ENCODE peak calls at places on chromosomes 5 and 9, in four cellular contexts. U is fibroblast of lung, H is fibroblast of mammary gland, N is lower lobe of right lung. C is an unnamed sample.

GRCh38 chr5:180647941-180648500 is 1.4 kb downstream of the FLT4 start:
- DNase-seq in U (no peak), H (no peak), N (no peak), C (no peak)

GRCh38 chr5:139758510-139759036 is 37.0 kb upstream of the PSD2 start:
- DNase-seq in U (no peak), H (no peak), N (no peak), C (no peak)

GRCh38 chr5:111830333-111830732 is 73.3 kb upstream of the NREP start:
- DNase-seq in U (peak), H (peak), N (no peak), C (peak)

GRCh38 chr5:15021286-15022046 is 149.9 kb upstream of the ANKH start:
- DNase-seq in U (peak), H (peak), N (no peak), C (peak)

GRCh38 chr9:93263334-93264229 is 79.6 kb downstream of the WNK2 start:
- DNase-seq in U (no peak), H (no peak), N (peak), C (no peak)

GRCh38 chr9:90044710-90045151 is 439.9 kb downstream of the GADD45G start:
- DNase-seq in U (no peak), H (peak), N (no peak), C (peak)

GRCh38 chr5:125043781-125044391 is 297.4 kb upstream of the ZNF608 start:
- DNase-seq in U (peak), H (peak), N (peak), C (peak)

GRCh38 chr9:29100762-29101161 is 1527.5 kb upstream of the C9orf72 start:
- DNase-seq in U (no peak), H (no peak), N (no peak), C (no peak)

GRCh38 chr9:114746591-114746990 is 59.2 kb downstream of the TNFSF15 start:
- DNase-seq in U (peak), H (peak), N (no peak), C (peak)

GRCh38 chr9:4750021-4750673 is 9.1 kb upstream of the AK3 start:
- DNase-seq in U (peak), H (peak), N (no peak), C (peak)

GRCh38 chr5:124706729-124707361 is 39.6 kb downstream of the ZNF608 start:
- DNase-seq in U (peak), H (peak), N (peak), C (peak)

GRCh38 chr9:20865357-20865756 is 166.1 kb downstream of the HACD4 start:
- DNase-seq in U (no peak), H (peak), N (no peak), C (no peak)

GRCh38 chr9:122016789-122017188 is 76.3 kb downstream of the TTLL11 start:
- DNase-seq in U (no peak), H (no peak), N (no peak), C (no peak)

GRCh38 chr5:169300468-169301385 is at the start of gene SLIT3:
- DNase-seq in U (peak), H (peak), N (no peak), C (peak)

GRCh38 chr5:177370488-177371119 is 12.9 kb downstream of the RGS14 start:
- DNase-seq in U (peak), H (peak), N (peak), C (peak)

GRCh38 chr9:88535226-88535931 is 401 bp downstream of the NXNL2 start:
- DNase-seq in U (no peak), H (no peak), N (no peak), C (no peak)

GRCh38 chr5:139969318-139969717 is 73.8 kb downstream of the NRG2 start:
- DNase-seq in U (no peak), H (no peak), N (no peak), C (no peak)

GRCh38 chr9:114462791-114463190 is 42.5 kb downstream of the WHRN start:
- DNase-seq in U (no peak), H (peak), N (no peak), C (peak)

GRCh38 chr5:74530316-74530917 is 110.1 kb downstream of the ENC1 start:
- DNase-seq in U (peak), H (peak), N (no peak), C (peak)

GRCh38 chr9:37293664-37294524 is 128.6 kb upstream of the GRHPR start:
- DNase-seq in U (peak), H (peak), N (no peak), C (peak)
- H3K4me3 ChIP-seq in U (no peak), H (no peak), N (no peak), C (no peak)

GRCh38 chr9:129840024-129840423 is 4.8 kb downstream of the USP20 start:
- DNase-seq in U (no peak), H (no peak), N (no peak), C (no peak)
- H3K4me3 ChIP-seq in U (no peak), H (no peak), N (no peak), C (no peak)

DNA sequence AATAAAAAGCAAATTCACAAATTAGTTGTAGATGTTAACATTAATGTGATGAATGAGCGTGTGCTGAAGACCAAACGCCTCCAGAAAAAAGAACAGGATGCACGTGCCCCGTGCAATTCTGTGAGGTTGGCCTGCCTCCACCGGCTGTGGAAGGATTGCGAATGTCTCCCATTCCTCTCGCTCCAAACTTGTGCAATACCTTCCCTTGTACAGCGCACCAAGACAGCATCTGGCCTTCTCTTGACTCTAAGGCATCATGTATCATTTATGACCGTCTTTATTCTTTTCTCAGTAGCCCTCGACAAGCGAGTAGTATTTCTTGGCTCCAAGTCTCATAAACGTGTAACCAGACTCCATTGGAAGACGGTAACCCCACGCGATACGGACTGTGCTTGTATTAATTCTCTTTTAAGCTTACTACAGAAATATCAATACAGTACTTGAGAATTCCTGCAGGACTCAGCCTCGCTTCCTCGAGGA is 1.5 kb upstream of the TESK1 start:
- DNase-seq in U (peak), H (peak), N (peak), C (peak)
- H3K4me3 ChIP-seq in U (peak), H (peak), N (peak), C (peak)

GRCh38 chr9:2557693-2558092 is 63.9 kb upstream of the VLDLR start:
- DNase-seq in U (no peak), H (no peak), N (no peak), C (no peak)

GRCh38 chr9:2560175-2560574 is 61.4 kb upstream of the VLDLR start:
- DNase-seq in U (no peak), H (no peak), N (no peak), C (no peak)

GRCh38 chr9:2559212-2560152 is 62.1 kb upstream of the VLDLR start:
- DNase-seq in U (peak), H (peak), N (peak), C (peak)
- H3K4me3 ChIP-seq in U (no peak), H (no peak), N (no peak), C (no peak)

DNA sequence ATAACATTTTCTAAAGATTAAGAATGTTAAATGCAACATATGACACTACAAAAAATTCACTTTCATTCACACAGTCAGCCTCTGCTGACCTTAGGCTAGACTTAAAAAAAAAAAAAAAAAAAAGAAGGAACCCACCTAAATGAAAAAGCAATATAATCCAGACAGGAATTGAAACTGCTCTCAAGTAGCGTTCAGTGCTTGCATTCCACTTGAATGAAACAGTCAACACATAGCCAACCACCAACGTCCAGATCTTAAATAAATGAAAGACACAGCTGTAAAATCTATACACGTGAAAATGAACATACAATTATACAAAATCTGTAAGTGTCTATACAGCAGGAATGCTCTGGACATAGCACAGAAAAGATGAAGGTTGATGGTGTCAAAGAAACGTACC is 11.4 kb downstream of the TMEM245 start:
- DNase-seq in U (peak), H (peak), N (no peak), C (peak)
- H3K4me3 ChIP-seq in U (no peak), H (no peak), N (no peak), C (no peak)

DNA sequence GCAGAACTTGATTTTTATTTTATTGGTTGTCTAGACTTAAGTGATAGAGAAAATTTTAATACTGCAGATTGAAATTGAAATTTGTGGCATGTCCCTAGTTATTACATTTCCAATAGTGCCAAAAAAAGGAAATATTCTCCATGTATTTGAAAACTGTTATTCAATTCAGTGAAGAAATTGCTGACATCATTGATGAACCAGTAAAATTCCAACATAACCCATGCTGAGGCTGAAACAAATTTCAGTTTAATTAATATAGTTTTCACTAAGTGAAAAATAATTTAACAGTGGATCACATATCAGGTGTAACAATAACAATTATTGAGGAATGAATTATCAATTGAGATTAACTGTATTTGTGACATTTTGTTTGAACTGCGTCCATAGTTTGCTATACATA is 38.7 kb downstream of the LURAP1L start:
- DNase-seq in U (no peak), H (no peak), N (no peak), C (no peak)
- H3K4me3 ChIP-seq in U (peak), H (peak), N (no peak), C (peak)

GRCh38 chr5:137888875-137889759 is at the start of gene PKD2L2:
- DNase-seq in U (peak), H (peak), N (peak), C (peak)
- H3K4me3 ChIP-seq in U (peak), H (peak), N (peak), C (peak)

GRCh38 chr9:127970401-127971313 is 10.1 kb downstream of the EEIG1 start:
- DNase-seq in U (no peak), H (no peak), N (no peak), C (no peak)
- H3K4me3 ChIP-seq in U (no peak), H (no peak), N (no peak), C (no peak)

C was measured in AG10803.